ENCODE peak calls at places on chromosome 16, in four cellular contexts. One of them, this sample, is unnamed.

GRCh38 chr16:8194795-8195194 is 395.5 kb downstream of the TMEM114 start:
- DNase-seq in fibroblast of the aortic adventitia: no peak
- DNase-seq in neural progenitor cell: peak; percentile 45
- DNase-seq in thoracic aorta: no peak
- DNase-seq in this sample: no peak

GRCh38 chr16:49312389-49312990 is 30.9 kb upstream of the CBLN1 start:
- DNase-seq in fibroblast of the aortic adventitia: no peak
- DNase-seq in neural progenitor cell: peak; percentile 38
- DNase-seq in thoracic aorta: no peak
- DNase-seq in this sample: no peak

GRCh38 chr16:19728636-19728965 is 10.5 kb downstream of the IQCK start:
- DNase-seq in fibroblast of the aortic adventitia: no peak
- DNase-seq in neural progenitor cell: no peak
- DNase-seq in thoracic aorta: no peak
- DNase-seq in this sample: no peak

GRCh38 chr16:53176434-53176833 is 121.6 kb downstream of the CHD9 start:
- DNase-seq in fibroblast of the aortic adventitia: no peak
- DNase-seq in neural progenitor cell: no peak
- DNase-seq in thoracic aorta: no peak
- DNase-seq in this sample: no peak

GRCh38 chr16:53099318-53100130 is 44.7 kb downstream of the CHD9 start:
- DNase-seq in fibroblast of the aortic adventitia: peak; percentile 85
- DNase-seq in neural progenitor cell: peak; percentile 88
- DNase-seq in thoracic aorta: peak; percentile 66
- DNase-seq in this sample: peak; percentile 86

GRCh38 chr16:12896562-12896961 is 4.8 kb upstream of the SHISA9 start:
- DNase-seq in fibroblast of the aortic adventitia: no peak
- DNase-seq in neural progenitor cell: peak; percentile 75
- DNase-seq in thoracic aorta: no peak
- DNase-seq in this sample: peak; percentile 48

GRCh38 chr16:13923703-13924298 is 3.8 kb downstream of the ERCC4 start:
- DNase-seq in fibroblast of the aortic adventitia: peak; percentile 83
- DNase-seq in neural progenitor cell: peak; percentile 56
- DNase-seq in thoracic aorta: no peak
- DNase-seq in this sample: peak; percentile 65

GRCh38 chr16:21628772-21629171 is 23.6 kb downstream of the IGSF6 start:
- DNase-seq in fibroblast of the aortic adventitia: peak; percentile 39
- DNase-seq in neural progenitor cell: no peak
- DNase-seq in thoracic aorta: no peak
- DNase-seq in this sample: peak; percentile 71

GRCh38 chr16:31404353-31405064 is 11.4 kb downstream of the ITGAD start:
- DNase-seq in fibroblast of the aortic adventitia: peak; percentile 44
- DNase-seq in neural progenitor cell: no peak
- DNase-seq in thoracic aorta: no peak
- DNase-seq in this sample: peak; percentile 59

GRCh38 chr16:5428932-5429331 is 331.3 kb upstream of the EEF2KMT start:
- DNase-seq in fibroblast of the aortic adventitia: no peak
- DNase-seq in neural progenitor cell: peak; percentile 82
- DNase-seq in thoracic aorta: no peak
- DNase-seq in this sample: no peak

GRCh38 chr16:79901522-79901921 is 301.0 kb upstream of the MAF start:
- DNase-seq in fibroblast of the aortic adventitia: no peak
- DNase-seq in neural progenitor cell: no peak
- DNase-seq in thoracic aorta: no peak
- DNase-seq in this sample: no peak

GRCh38 chr16:79898703-79899102 is 298.2 kb upstream of the MAF start:
- DNase-seq in fibroblast of the aortic adventitia: no peak
- DNase-seq in neural progenitor cell: no peak
- DNase-seq in thoracic aorta: no peak
- DNase-seq in this sample: no peak

GRCh38 chr16:79897087-79897443 is 296.5 kb upstream of the MAF start:
- DNase-seq in fibroblast of the aortic adventitia: no peak
- DNase-seq in neural progenitor cell: no peak
- DNase-seq in thoracic aorta: no peak
- DNase-seq in this sample: no peak

GRCh38 chr16:79897444-79898146 is 297.1 kb upstream of the MAF start:
- DNase-seq in fibroblast of the aortic adventitia: no peak
- DNase-seq in neural progenitor cell: no peak
- DNase-seq in thoracic aorta: no peak
- DNase-seq in this sample: no peak

DNA sequence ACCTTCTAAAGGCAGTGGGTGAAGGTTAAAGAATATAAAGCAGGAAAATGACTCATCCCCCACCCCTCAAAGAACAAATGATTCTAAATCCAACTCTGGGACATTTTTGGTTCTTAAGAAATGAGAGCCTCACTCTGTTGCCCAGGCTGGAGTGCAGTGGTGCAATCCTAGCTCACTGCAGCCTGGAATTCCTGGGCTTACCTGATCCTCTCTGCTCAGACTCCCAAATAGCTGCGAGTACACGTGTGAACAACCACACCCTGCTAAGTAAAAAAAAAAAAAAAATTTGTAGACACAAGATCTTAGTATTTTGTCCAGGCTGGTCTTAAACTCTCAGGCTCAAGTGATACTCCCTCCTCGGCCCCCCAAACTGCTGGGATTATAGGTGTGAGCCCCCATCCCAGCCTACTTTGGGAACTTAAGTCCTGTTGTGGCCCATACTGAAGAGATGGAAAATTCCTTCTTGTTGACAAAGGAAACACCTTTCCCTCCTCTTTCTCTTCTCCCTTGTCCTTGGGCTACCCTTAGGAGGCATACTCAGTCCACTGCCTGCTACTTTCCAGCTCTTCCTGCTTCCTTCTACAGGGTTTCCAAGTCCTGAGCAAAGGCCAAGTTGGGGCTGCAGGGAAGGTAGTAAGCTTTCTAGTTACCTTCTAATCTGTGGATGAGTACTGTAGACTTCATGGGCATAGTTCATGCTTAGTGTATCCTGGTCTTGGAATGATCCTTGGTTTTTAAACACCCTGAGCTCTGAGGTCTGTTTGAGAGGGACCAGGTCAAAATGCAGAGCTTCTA is 299.0 kb upstream of the MAF start:
- DNase-seq in fibroblast of the aortic adventitia: no peak
- DNase-seq in neural progenitor cell: no peak
- DNase-seq in thoracic aorta: no peak
- DNase-seq in this sample: no peak
- TF ChIP-seq CTCF in fibroblast of the aortic adventitia: no peak
- TF ChIP-seq CTCF in neural progenitor cell: no peak
- TF ChIP-seq CTCF in thoracic aorta: no peak
- TF ChIP-seq CTCF in this sample: no peak

GRCh38 chr16:83956336-83957289 is 3.6 kb downstream of the OSGIN1 start:
- DNase-seq in fibroblast of the aortic adventitia: peak; percentile 70
- DNase-seq in neural progenitor cell: peak; percentile 92
- DNase-seq in thoracic aorta: peak; percentile 33
- DNase-seq in this sample: peak; percentile 69

GRCh38 chr16:83957296-83957855 is 4.3 kb downstream of the OSGIN1 start:
- DNase-seq in fibroblast of the aortic adventitia: no peak
- DNase-seq in neural progenitor cell: no peak
- DNase-seq in thoracic aorta: no peak
- DNase-seq in this sample: no peak

GRCh38 chr16:83959621-83960434 is 6.8 kb downstream of the OSGIN1 start:
- DNase-seq in fibroblast of the aortic adventitia: no peak
- DNase-seq in neural progenitor cell: no peak
- DNase-seq in thoracic aorta: no peak
- DNase-seq in this sample: no peak

GRCh38 chr16:83958842-83959565 is 6.0 kb downstream of the OSGIN1 start:
- DNase-seq in fibroblast of the aortic adventitia: no peak
- DNase-seq in neural progenitor cell: no peak
- DNase-seq in thoracic aorta: no peak
- DNase-seq in this sample: no peak

GRCh38 chr16:83958137-83958810 is 5.2 kb downstream of the OSGIN1 start:
- DNase-seq in fibroblast of the aortic adventitia: no peak
- DNase-seq in neural progenitor cell: no peak
- DNase-seq in thoracic aorta: no peak
- DNase-seq in this sample: no peak
- TF ChIP-seq CTCF in fibroblast of the aortic adventitia: no peak
- TF ChIP-seq CTCF in neural progenitor cell: no peak
- TF ChIP-seq CTCF in thoracic aorta: no peak
- TF ChIP-seq CTCF in this sample: no peak

GRCh38 chr16:85227924-85228462 is 115.7 kb upstream of the CIBAR2 start:
- DNase-seq in fibroblast of the aortic adventitia: peak; percentile 58
- DNase-seq in neural progenitor cell: peak; percentile 46
- DNase-seq in thoracic aorta: no peak
- DNase-seq in this sample: peak; percentile 61
- TF ChIP-seq CTCF in fibroblast of the aortic adventitia: peak; percentile 47
- TF ChIP-seq CTCF in neural progenitor cell: no peak
- TF ChIP-seq CTCF in thoracic aorta: peak; percentile 24
- TF ChIP-seq CTCF in this sample: peak; percentile 36

GRCh38 chr16:10202650-10203049 is 20.4 kb upstream of the GRIN2A start:
- DNase-seq in fibroblast of the aortic adventitia: no peak
- DNase-seq in neural progenitor cell: no peak
- DNase-seq in thoracic aorta: no peak
- DNase-seq in this sample: no peak
- TF ChIP-seq CTCF in fibroblast of the aortic adventitia: no peak
- TF ChIP-seq CTCF in neural progenitor cell: peak; percentile 49
- TF ChIP-seq CTCF in thoracic aorta: no peak
- TF ChIP-seq CTCF in this sample: no peak

DNA sequence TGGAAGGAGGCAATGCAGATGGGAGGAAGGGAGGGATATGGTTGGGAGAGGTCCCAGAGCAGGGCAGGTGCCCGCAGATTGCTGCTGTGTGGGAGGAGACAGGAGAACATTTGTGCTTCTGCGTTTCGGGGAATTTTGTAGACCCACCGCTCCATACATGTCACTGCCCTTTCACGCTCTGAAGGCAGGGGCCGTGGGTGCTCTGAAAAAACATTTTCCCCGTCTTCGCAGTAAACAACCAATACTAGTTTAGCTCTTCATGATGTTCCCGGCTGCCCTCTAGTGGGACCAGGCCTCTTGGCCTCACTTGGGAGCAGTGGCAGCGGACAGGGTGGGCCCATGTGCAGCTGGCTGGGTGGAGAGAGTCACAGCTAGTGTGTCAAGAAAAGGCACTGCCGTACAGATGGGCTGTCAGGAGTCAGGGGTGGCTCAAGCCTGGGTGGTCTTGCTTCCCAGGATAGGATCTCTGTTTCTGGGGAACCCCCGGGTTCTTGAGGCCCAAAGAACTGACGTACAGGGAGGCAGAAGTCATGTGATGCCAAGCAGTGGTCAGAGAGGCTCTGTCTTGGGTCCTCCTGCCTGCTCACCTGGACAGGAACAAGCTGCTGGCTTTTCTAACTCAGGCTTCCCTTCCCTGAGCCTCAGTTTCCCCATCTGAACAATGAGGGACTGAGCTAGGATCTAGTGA is 46.5 kb upstream of the CPNE2 start:
- DNase-seq in fibroblast of the aortic adventitia: peak; percentile 63
- DNase-seq in neural progenitor cell: peak; percentile 82
- DNase-seq in thoracic aorta: peak; percentile 55
- DNase-seq in this sample: peak; percentile 62
- TF ChIP-seq CTCF in fibroblast of the aortic adventitia: peak; percentile 77
- TF ChIP-seq CTCF in neural progenitor cell: peak; percentile 68
- TF ChIP-seq CTCF in thoracic aorta: peak; percentile 47
- TF ChIP-seq CTCF in this sample: peak; percentile 79

GRCh38 chr16:2762711-2763110 is 10.3 kb downstream of the SRRM2 start:
- DNase-seq in fibroblast of the aortic adventitia: no peak
- DNase-seq in neural progenitor cell: no peak
- DNase-seq in thoracic aorta: no peak
- DNase-seq in this sample: no peak
- TF ChIP-seq CTCF in fibroblast of the aortic adventitia: no peak
- TF ChIP-seq CTCF in neural progenitor cell: no peak
- TF ChIP-seq CTCF in thoracic aorta: no peak
- TF ChIP-seq CTCF in this sample: no peak

DNA sequence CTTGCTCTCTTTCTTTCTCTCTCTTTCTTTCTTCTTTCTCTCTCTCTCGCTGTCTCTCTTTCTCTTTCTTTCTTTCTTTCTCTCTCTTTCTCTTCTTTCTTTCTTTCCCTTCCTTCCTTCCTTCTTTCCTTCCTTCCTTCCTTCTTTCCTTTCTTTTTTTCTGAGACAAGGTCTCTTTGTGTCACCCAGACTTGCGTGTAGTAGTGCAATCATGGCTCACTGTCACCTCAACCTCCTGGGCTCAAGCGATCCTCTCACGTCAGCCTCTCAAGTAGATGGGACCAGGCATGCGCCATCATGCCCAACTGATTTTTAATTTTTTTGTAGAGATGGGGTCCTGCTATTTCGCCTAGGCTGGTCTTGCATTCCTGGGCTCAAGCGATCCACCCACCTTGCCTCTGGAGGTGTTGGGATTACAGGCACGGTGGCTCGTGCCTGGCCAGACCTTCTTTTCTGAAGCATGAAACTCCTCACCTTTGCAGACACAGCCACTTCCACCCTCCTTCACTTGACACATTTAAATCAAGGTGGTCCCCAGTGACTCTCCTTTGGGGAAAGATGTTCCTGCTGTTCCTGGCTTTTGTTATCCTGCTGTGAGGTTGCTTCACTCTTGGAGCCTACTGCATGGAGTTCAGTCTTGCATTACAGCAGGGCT is 26.8 kb upstream of the NKD1 start:
- DNase-seq in fibroblast of the aortic adventitia: no peak
- DNase-seq in neural progenitor cell: no peak
- DNase-seq in thoracic aorta: no peak
- DNase-seq in this sample: no peak
- TF ChIP-seq CTCF in fibroblast of the aortic adventitia: no peak
- TF ChIP-seq CTCF in neural progenitor cell: no peak
- TF ChIP-seq CTCF in thoracic aorta: no peak
- TF ChIP-seq CTCF in this sample: no peak

DNA sequence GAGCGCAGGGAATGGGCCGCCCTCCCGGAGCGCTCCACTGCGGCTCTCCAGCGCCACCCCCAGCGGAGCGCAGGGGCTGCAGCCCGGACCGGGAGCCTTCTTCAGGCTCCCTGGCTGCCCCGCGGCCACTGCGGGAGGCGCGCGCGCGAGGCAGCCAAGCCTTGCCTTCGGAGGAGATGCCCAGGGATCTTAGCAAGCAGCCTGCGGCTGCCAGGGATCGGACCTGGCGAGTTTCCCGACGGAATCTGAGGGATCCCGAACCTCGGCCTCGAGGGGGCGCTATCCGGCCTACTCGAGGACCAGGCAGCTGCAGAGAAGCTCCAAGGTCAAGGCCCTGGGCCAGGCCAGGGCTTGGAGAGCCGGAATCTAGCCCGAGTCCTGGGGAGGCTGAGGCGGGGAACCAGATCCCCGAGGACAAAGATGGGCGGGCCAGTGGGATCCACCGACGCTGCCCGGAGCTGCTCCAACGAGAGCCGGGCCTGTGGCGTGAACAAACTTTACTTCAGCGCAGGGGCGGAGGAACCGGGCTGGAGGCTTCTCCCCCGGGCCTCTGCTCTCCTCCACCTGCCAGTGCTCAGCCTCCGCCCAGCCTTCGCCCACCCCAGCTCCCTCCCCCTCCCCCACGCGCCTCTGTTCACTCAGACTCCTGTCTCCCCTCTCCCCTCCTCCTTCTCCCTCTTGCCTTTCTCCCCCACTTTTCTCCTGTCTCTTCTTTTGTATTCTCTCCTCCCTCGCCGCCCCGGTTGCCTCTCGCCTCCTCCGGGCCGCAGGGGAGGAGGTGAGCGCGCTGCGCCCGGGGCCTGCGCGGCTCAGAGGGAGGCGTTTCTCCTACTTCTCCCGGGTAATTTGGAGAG is at the start of gene IRX6:
- DNase-seq in fibroblast of the aortic adventitia: no peak
- DNase-seq in neural progenitor cell: peak; percentile 84
- DNase-seq in thoracic aorta: no peak
- DNase-seq in this sample: peak; percentile 35
- TF ChIP-seq CTCF in fibroblast of the aortic adventitia: no peak
- TF ChIP-seq CTCF in neural progenitor cell: peak; percentile 88
- TF ChIP-seq CTCF in thoracic aorta: no peak
- TF ChIP-seq CTCF in this sample: peak; percentile 36

This sample was measured in AG10803.